ENCODE peak calls at places on chromosome 22, in ten cellular contexts. E is activated CD8-positive, alpha-beta T cell treated with anti-CD3 and anti-CD28 coated beads, Interleukin-2, amount 10 ng/mL, durations not matched to agents 7 days and 5 days; M is naive thymus-derived CD8-positive, alpha-beta T cell; N is Right ventricle myocardium inferior; T is Panc1; B is naive thymus-derived CD4-positive, alpha-beta T cell; K is psoas muscle; W is central memory CD8-positive, alpha-beta T cell; D is foreskin keratinocyte; A is left ventricle myocardium superior. J is an unnamed sample.

GRCh38 chr22:50102946-50103345 is 13.1 kb downstream of the MOV10L1 start:
- ATAC-seq in E (peak; percentile 37), M (no peak), N (no peak), T (no peak), B (no peak), K (no peak), W (no peak), D (peak; percentile 48), A (no peak), J (no peak)

GRCh38 chr22:41913842-41914534 is 886 bp downstream of the SHISA8 start:
- ATAC-seq in E (no peak), M (peak; percentile 2), N (no peak), T (no peak), B (no peak), K (no peak), W (no peak), D (no peak), A (no peak), J (no peak)

GRCh38 chr22:25844601-25845000 is 102.6 kb downstream of the MYO18B start:
- ATAC-seq in E (no peak), M (no peak), N (no peak), T (no peak), B (no peak), K (no peak), W (no peak), D (no peak), A (no peak), J (no peak)

GRCh38 chr22:46225631-46226030 is 24.5 kb downstream of the CDPF1 start:
- ATAC-seq in E (no peak), M (no peak), N (no peak), T (no peak), B (no peak), K (no peak), W (no peak), D (no peak), A (no peak), J (no peak)

GRCh38 chr22:29031236-29031982 is 30.2 kb downstream of the C22orf31 start:
- ATAC-seq in E (peak; percentile 22), M (no peak), N (peak; percentile 58), T (peak; percentile 48), B (no peak), K (peak; percentile 91), W (no peak), D (peak; percentile 67), A (peak; percentile 79), J (peak; percentile 91)

GRCh38 chr22:46547179-46547882 is 9.9 kb upstream of the CELSR1 start:
- ATAC-seq in E (no peak), M (no peak), N (peak; percentile 50), T (peak; percentile 60), B (no peak), K (peak; percentile 74), W (no peak), D (peak; percentile 80), A (peak; percentile 62), J (peak; percentile 80)

GRCh38 chr22:23220485-23221350 is 40.4 kb downstream of the BCR start:
- ATAC-seq in E (peak; percentile 43), M (peak; percentile 43), N (peak; percentile 61), T (no peak), B (peak; percentile 55), K (no peak), W (peak; percentile 55), D (peak; percentile 47), A (peak; percentile 26), J (peak; percentile 40)

GRCh38 chr22:44692662-44693007 is 9.4 kb upstream of the PRR5 start:
- ATAC-seq in E (no peak), M (no peak), N (no peak), T (peak; percentile 8), B (no peak), K (no peak), W (no peak), D (no peak), A (no peak), J (no peak)

GRCh38 chr22:27726726-27727449 is 74.7 kb downstream of the MN1 start:
- ATAC-seq in E (no peak), M (no peak), N (peak; percentile 93), T (no peak), B (peak; percentile 87), K (peak; percentile 51), W (no peak), D (peak; percentile 82), A (peak; percentile 96), J (peak; percentile 91)

GRCh38 chr22:26404851-26405357 is 24.2 kb upstream of the ASPHD2 start:
- ATAC-seq in E (no peak), M (no peak), N (peak; percentile 34), T (no peak), B (peak; percentile 57), K (peak; percentile 32), W (no peak), D (no peak), A (peak; percentile 56), J (no peak)

GRCh38 chr22:39255449-39256185 is 10.8 kb upstream of the PDGFB start:
- ATAC-seq in E (no peak), M (no peak), N (no peak), T (no peak), B (no peak), K (peak; percentile 70), W (no peak), D (no peak), A (no peak), J (no peak)

GRCh38 chr22:32803020-32803758 is 1.7 kb downstream of the TIMP3 start:
- ATAC-seq in E (no peak), M (no peak), N (peak; percentile 20), T (no peak), B (no peak), K (peak; percentile 13), W (no peak), D (peak; percentile 64), A (peak; percentile 33), J (no peak)

GRCh38 chr22:32574397-32574796 is 99.8 kb downstream of the FBXO7 start:
- ATAC-seq in E (peak; percentile 11), M (no peak), N (no peak), T (no peak), B (no peak), K (no peak), W (no peak), D (no peak), A (no peak), J (peak; percentile 21)

GRCh38 chr22:33073989-33074391 is 15.8 kb upstream of the SYN3 start:
- ATAC-seq in E (no peak), M (no peak), N (no peak), T (no peak), B (no peak), K (no peak), W (no peak), D (peak; percentile 95), A (no peak), J (no peak)

GRCh38 chr22:19678949-19679348 is 35.4 kb upstream of the SEPTIN5 start:
- ATAC-seq in E (no peak), M (no peak), N (no peak), T (no peak), B (no peak), K (no peak), W (no peak), D (no peak), A (no peak), J (no peak)

GRCh38 chr22:44455963-44456358 is 42.1 kb downstream of the RTL6 start:
- ATAC-seq in E (no peak), M (no peak), N (no peak), T (no peak), B (no peak), K (no peak), W (no peak), D (no peak), A (no peak), J (no peak)